ENCODE peak calls at places on chromosomes 5 and 9, in ten cellular contexts. L, I, R, Y, N, M, W, G, F and S are unnamed samples.

GRCh38 chr5:17314907-17315471 is 97.6 kb downstream of the BASP1 start:
- DNase-seq in L (no peak), M (no peak), F (no peak), W (no peak), N (no peak), I (no peak), Y (no peak), R (no peak), G (peak), S (no peak)

GRCh38 chr5:8953016-8953415 is 592.9 kb downstream of the SEMA5A start:
- DNase-seq in N (no peak), M (no peak), F (no peak), Y (no peak), G (peak), I (no peak), W (no peak), R (no peak), L (no peak), S (no peak)

GRCh38 chr9:95087659-95088242 is 229.8 kb downstream of the FANCC start:
- DNase-seq in R (no peak), W (no peak), Y (no peak), L (peak), F (peak), N (no peak), G (no peak), M (no peak), I (no peak), S (peak)

GRCh38 chr5:8908055-8908683 is 637.7 kb downstream of the SEMA5A start:
- DNase-seq in I (peak), N (peak), W (peak), Y (no peak), M (no peak), L (no peak), R (no peak), F (peak), G (no peak), S (no peak)

GRCh38 chr9:125484632-125485282 is 222.3 kb downstream of the MAPKAP1 start:
- DNase-seq in W (no peak), L (peak), I (no peak), G (no peak), M (no peak), N (no peak), Y (no peak), R (no peak), F (no peak), S (no peak)

GRCh38 chr9:86605303-86605702 is 251.1 kb upstream of the TUT7 start:
- DNase-seq in I (no peak), R (no peak), M (no peak), G (no peak), F (no peak), L (no peak), W (no peak), N (no peak), Y (no peak), S (no peak)

GRCh38 chr9:90860826-90861225 is 59.2 kb downstream of the SYK start:
- DNase-seq in W (no peak), L (no peak), Y (no peak), M (no peak), F (no peak), R (no peak), N (no peak), G (no peak), I (no peak), S (no peak)

GRCh38 chr5:28576022-28576421 is 1537.6 kb upstream of the CDH9 start:
- DNase-seq in W (no peak), I (no peak), F (no peak), L (no peak), R (no peak), N (no peak), G (no peak), M (peak), Y (no peak), S (no peak)

GRCh38 chr9:20996809-20997208 is 34.6 kb downstream of the HACD4 start:
- DNase-seq in M (no peak), R (no peak), F (no peak), W (no peak), L (no peak), Y (no peak), N (no peak), I (no peak), G (peak), S (no peak)

GRCh38 chr9:34430843-34431437 is 27.4 kb downstream of the FAM219A start:
- DNase-seq in M (peak), L (peak), I (peak), F (peak), N (peak), W (peak), Y (no peak), R (no peak), G (no peak), S (peak)

GRCh38 chr5:180785794-180786221 is 16.8 kb downstream of the MGAT1 start:
- DNase-seq in L (no peak), W (no peak), Y (no peak), M (no peak), R (no peak), N (no peak), I (peak), F (no peak), G (no peak), S (peak)
- TF ChIP-seq POLR2AphosphoS5 in L (no peak), W (no peak), Y (no peak), M (no peak), R (no peak), N (no peak), I (peak), F (no peak), G (no peak), S (no peak)

GRCh38 chr5:96567188-96567587 is 95.0 kb upstream of the CAST start:
- DNase-seq in W (no peak), I (no peak), F (no peak), M (no peak), N (no peak), G (no peak), R (no peak), L (no peak), Y (no peak), S (no peak)

GRCh38 chr5:96562614-96563013 is 99.6 kb upstream of the CAST start:
- DNase-seq in L (no peak), F (no peak), G (no peak), N (no peak), M (no peak), W (no peak), R (no peak), I (no peak), Y (no peak), S (no peak)

GRCh38 chr5:96563816-96564215 is 98.4 kb upstream of the CAST start:
- DNase-seq in N (no peak), F (no peak), L (no peak), G (no peak), W (no peak), I (no peak), R (no peak), M (no peak), Y (no peak), S (no peak)

GRCh38 chr5:96566775-96567174 is 95.4 kb upstream of the CAST start:
- DNase-seq in Y (no peak), M (no peak), F (no peak), W (no peak), I (no peak), R (no peak), G (no peak), L (no peak), N (no peak), S (no peak)

DNA sequence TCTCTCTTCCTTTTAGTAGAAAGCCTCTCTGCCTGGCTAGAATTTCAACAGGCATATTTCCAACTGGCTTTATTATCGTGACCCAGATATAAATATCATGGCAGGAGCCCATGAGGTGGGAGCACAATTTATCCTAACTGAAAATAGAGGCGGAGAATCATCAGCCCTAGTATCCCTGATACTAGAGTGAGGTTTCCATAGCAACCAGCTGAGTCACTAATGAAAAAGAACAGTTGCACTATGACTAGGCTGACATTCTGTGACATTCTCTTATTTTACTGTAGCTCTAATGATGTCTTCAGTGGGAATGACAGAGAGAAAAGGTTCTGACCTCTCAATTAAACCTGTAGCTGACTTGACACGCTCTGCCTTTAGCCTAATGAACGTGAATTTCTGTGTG is 96.3 kb upstream of the CAST start:
- DNase-seq in F (no peak), R (no peak), I (no peak), W (peak), G (no peak), M (no peak), L (no peak), Y (no peak), N (peak), S (no peak)
- TF ChIP-seq EP300 in F (no peak), R (no peak), I (no peak), W (no peak), G (no peak), M (no peak), L (no peak), Y (no peak), N (peak), S (no peak)

GRCh38 chr5:41482715-41483114 is 27.7 kb downstream of the PLCXD3 start:
- DNase-seq in I (no peak), M (no peak), F (no peak), Y (no peak), G (no peak), L (no peak), R (no peak), N (no peak), W (no peak), S (no peak)

GRCh38 chr5:41485533-41485932 is 24.9 kb downstream of the PLCXD3 start:
- DNase-seq in N (no peak), G (no peak), I (no peak), Y (no peak), L (no peak), M (no peak), F (no peak), W (no peak), R (no peak), S (no peak)
- TF ChIP-seq POLR2AphosphoS5 in N (no peak), G (no peak), I (no peak), Y (no peak), L (no peak), M (no peak), F (no peak), W (no peak), R (no peak), S (no peak)

GRCh38 chr9:110583237-110583636 is 3.7 kb upstream of the SVEP1 start:
- DNase-seq in Y (no peak), R (no peak), L (no peak), G (no peak), F (no peak), W (no peak), I (no peak), N (no peak), M (no peak), S (no peak)
- TF ChIP-seq EP300 in Y (no peak), R (no peak), L (no peak), G (no peak), F (no peak), W (no peak), I (no peak), N (no peak), M (no peak), S (no peak)

DNA sequence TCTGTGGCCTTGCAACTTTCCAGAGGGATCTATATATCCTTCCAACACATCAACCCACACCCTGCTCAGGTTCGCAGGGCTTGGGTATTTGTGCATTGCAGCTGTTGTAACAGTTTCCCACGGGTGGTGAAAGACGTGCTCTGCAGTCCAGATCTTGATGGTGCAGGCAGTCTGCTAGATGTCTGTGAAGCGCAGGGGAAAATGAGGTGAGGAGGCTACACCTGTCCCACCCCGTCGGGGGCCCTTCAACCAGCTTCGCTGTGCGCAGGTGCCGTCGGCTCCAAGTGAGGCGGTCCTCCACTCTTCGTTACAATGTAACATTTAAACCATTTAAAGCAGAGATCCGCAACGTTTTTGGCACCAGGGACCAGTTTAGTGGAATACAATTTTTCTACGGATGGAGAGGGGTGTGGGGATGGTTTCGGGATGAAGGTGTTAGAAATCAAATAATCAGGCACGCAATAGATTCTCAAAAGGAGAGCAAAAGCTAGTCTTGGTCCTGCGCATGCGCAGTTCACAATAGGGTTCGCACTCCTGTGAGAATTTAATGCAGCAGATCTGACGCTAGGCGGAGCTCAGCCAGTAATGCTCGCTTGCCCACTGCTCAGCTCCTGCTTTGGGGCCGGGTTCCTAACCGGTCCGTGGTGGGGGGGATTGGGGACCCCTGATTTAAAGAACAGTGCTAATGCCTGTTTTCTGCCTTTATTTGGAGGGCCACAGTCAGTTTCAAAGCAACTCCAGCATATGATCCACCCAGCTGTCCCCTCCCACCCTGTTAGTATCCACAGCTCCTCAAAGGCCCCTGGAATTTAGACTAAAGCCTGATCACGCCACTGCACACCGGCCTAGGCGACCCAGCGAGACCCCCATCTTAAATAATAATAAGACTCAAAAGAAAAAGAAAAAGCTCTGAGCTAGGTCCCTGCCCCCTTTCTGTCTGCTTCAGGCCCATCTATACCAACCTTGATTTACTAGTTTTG is 97.1 kb upstream of the SELENOP start:
- DNase-seq in F (peak), W (peak), M (peak), G (peak), L (peak), R (no peak), Y (peak), I (peak), N (peak), S (peak)
- TF ChIP-seq POLR2AphosphoS5 in F (no peak), W (no peak), M (no peak), G (no peak), L (peak), R (no peak), Y (no peak), I (no peak), N (no peak), S (peak)